ENCODE peak calls at places on chromosomes 5 and 9, in four cellular contexts. One of them, this sample, is unnamed. For H3K4me1 and H3K9me3, the result is how much of the 10 kb centered on the place peaks cover.

GRCh38 chr5:42753099-42753498 is 3.5 kb upstream of the CCDC152 start:
- DNase-seq in A673: no peak
- DNase-seq in K562: no peak
- DNase-seq in aorta: no peak
- DNase-seq in this sample: no peak

GRCh38 chr9:121681404-121681803 is 30.0 kb downstream of the DAB2IP start:
- DNase-seq in A673: no peak
- DNase-seq in K562: no peak
- DNase-seq in aorta: no peak
- DNase-seq in this sample: no peak

GRCh38 chr5:154756871-154757646 is 1.9 kb downstream of the LARP1 start:
- DNase-seq in A673: peak
- DNase-seq in K562: peak
- DNase-seq in aorta: peak
- DNase-seq in this sample: peak

GRCh38 chr9:87122947-87123685 is 175.8 kb upstream of the GAS1 start:
- DNase-seq in A673: no peak
- DNase-seq in K562: no peak
- DNase-seq in aorta: no peak
- DNase-seq in this sample: no peak

GRCh38 chr5:71887680-71888079 is 168.6 kb downstream of the CARTPT start:
- DNase-seq in A673: peak
- DNase-seq in K562: peak
- DNase-seq in aorta: no peak
- DNase-seq in this sample: peak

GRCh38 chr5:35172526-35172925 is 57.8 kb downstream of the PRLR start:
- DNase-seq in A673: no peak
- DNase-seq in K562: no peak
- DNase-seq in aorta: no peak
- DNase-seq in this sample: no peak

GRCh38 chr5:151596839-151597539 is 5.9 kb upstream of the FAT2 start:
- DNase-seq in A673: no peak
- DNase-seq in K562: no peak
- DNase-seq in aorta: no peak
- DNase-seq in this sample: peak

GRCh38 chr5:158560170-158560569 is 539.5 kb downstream of the EBF1 start:
- DNase-seq in A673: no peak
- DNase-seq in K562: no peak
- DNase-seq in aorta: no peak
- DNase-seq in this sample: no peak

GRCh38 chr5:39257554-39257953 is 38.2 kb upstream of the FYB1 start:
- DNase-seq in A673: no peak
- DNase-seq in K562: no peak
- DNase-seq in aorta: no peak
- DNase-seq in this sample: no peak

GRCh38 chr9:4666042-4666699 is at the start of gene SPATA6L:
- DNase-seq in A673: peak
- DNase-seq in K562: no peak
- DNase-seq in aorta: peak
- DNase-seq in this sample: peak

GRCh38 chr5:14244721-14245518 is 101.8 kb downstream of the TRIO start:
- DNase-seq in A673: no peak
- DNase-seq in K562: no peak
- DNase-seq in aorta: no peak
- DNase-seq in this sample: no peak

GRCh38 chr5:176868731-176869130 is 30.4 kb downstream of the HK3 start:
- DNase-seq in A673: no peak
- DNase-seq in K562: no peak
- DNase-seq in aorta: no peak
- DNase-seq in this sample: no peak
- H3K4me1 ChIP-seq in A673: under half
- H3K4me1 ChIP-seq in K562: under half
- H3K4me1 ChIP-seq in aorta: under half
- H3K4me1 ChIP-seq in this sample: under half

GRCh38 chr5:141360685-141361084 is 891 bp downstream of the PCDHGB2 start:
- DNase-seq in A673: no peak
- DNase-seq in K562: no peak
- DNase-seq in aorta: no peak
- DNase-seq in this sample: no peak
- H3K9me3 ChIP-seq in A673: under half
- H3K9me3 ChIP-seq in K562: under half
- H3K9me3 ChIP-seq in aorta: under half
- H3K9me3 ChIP-seq in this sample: under half

GRCh38 chr5:119398713-119399492 is 43.1 kb downstream of the TNFAIP8 start:
- DNase-seq in A673: no peak
- DNase-seq in K562: no peak
- DNase-seq in aorta: peak
- DNase-seq in this sample: no peak
- H3K4me1 ChIP-seq in A673: under half
- H3K4me1 ChIP-seq in K562: under half
- H3K4me1 ChIP-seq in aorta: under half
- H3K4me1 ChIP-seq in this sample: under half

GRCh38 chr9:24502548-24502947 is 43.1 kb downstream of the IZUMO3 start:
- DNase-seq in A673: no peak
- DNase-seq in K562: no peak
- DNase-seq in aorta: no peak
- DNase-seq in this sample: no peak

GRCh38 chr9:24498632-24499031 is 47.1 kb downstream of the IZUMO3 start:
- DNase-seq in A673: no peak
- DNase-seq in K562: no peak
- DNase-seq in aorta: no peak
- DNase-seq in this sample: no peak

GRCh38 chr9:24500761-24501160 is 44.9 kb downstream of the IZUMO3 start:
- DNase-seq in A673: no peak
- DNase-seq in K562: no peak
- DNase-seq in aorta: no peak
- DNase-seq in this sample: no peak

DNA sequence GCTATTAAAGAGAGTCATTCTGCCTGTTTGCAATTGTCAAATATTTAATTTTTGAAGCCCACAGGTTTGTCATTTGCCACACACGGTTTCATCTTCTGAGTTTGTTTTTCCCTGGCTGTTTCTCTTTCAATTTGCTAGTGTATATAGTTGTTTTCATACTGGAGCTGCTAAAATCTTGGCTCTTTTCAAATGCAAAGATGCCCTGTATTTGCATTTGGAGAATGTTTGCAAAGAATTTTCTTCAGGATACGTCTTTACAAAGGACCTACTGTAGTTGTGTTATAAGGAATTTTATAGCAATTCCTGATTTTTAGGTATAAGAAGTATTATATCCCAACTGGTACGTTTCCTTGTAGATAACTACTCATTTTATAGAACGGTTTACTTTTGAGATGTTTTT is 48.0 kb downstream of the IZUMO3 start:
- DNase-seq in A673: no peak
- DNase-seq in K562: no peak
- DNase-seq in aorta: no peak
- DNase-seq in this sample: no peak
- H3K9me3 ChIP-seq in A673: under half
- H3K9me3 ChIP-seq in K562: under half
- H3K9me3 ChIP-seq in aorta: under half
- H3K9me3 ChIP-seq in this sample: under half